ENCODE peak calls at places on chromosome 1, in nine cellular contexts. U is EL; C is left colon; F is stimulated activated CD4-positive, alpha-beta T cell treated with anti-CD3 and anti-CD28 coated beads, Interleukin-1b, Interleukin-23, amount 100 ng/mL, for 24 hours; K is nephron progenitor cell; N is AG20443; W is left cardiac atrium; G is activated naive CD4-positive, alpha-beta T cell treated with Interleukin-2 at 50 U/mL for 16 hours; P is HFFc6. O is an unnamed sample.

GRCh38 chr1:40851643-40852042 is 10.5 kb downstream of the CITED4 start:
- DNase-seq in G (no peak), C (no peak), P (no peak), F (no peak), U (no peak), W (no peak), N (no peak), K (no peak), O (no peak)

GRCh38 chr1:247437551-247438535 is 20.1 kb downstream of the OR2B11 start:
- DNase-seq in G (no peak), P (no peak), K (no peak), C (no peak), W (no peak), U (no peak), N (no peak), F (no peak), O (no peak)

GRCh38 chr1:84643183-84643582 is 47.1 kb downstream of the SSX2IP start:
- DNase-seq in F (no peak), U (no peak), K (no peak), N (no peak), G (no peak), C (no peak), P (no peak), W (no peak), O (no peak)

GRCh38 chr1:19682257-19682656 is 17.6 kb downstream of the HTR6 start:
- DNase-seq in G (no peak), P (peak), F (no peak), C (no peak), N (peak), U (peak), K (no peak), W (no peak), O (peak)

GRCh38 chr1:19074902-19075721 is 118.6 kb upstream of the IFFO2 start:
- DNase-seq in F (no peak), P (no peak), G (no peak), U (no peak), N (no peak), C (peak), W (peak), K (no peak), O (no peak)

GRCh38 chr1:27021347-27022031 is 8.8 kb upstream of the TENT5B start:
- DNase-seq in N (no peak), G (no peak), F (no peak), K (no peak), P (peak), C (no peak), U (peak), W (no peak), O (peak)

GRCh38 chr1:218996362-218996761 is 177.3 kb upstream of the LYPLAL1 start:
- DNase-seq in P (peak), W (no peak), F (no peak), N (no peak), K (no peak), G (no peak), U (no peak), C (no peak), O (peak)

GRCh38 chr1:15151377-15151806 is 2.2 kb upstream of the TMEM51 start:
- DNase-seq in U (no peak), C (no peak), P (no peak), G (no peak), N (no peak), K (no peak), F (no peak), W (no peak), O (no peak)

GRCh38 chr1:47683402-47683801 is 245.6 kb downstream of the FOXD2 start:
- DNase-seq in C (no peak), F (no peak), U (no peak), N (no peak), P (no peak), G (no peak), K (no peak), W (no peak), O (no peak)

GRCh38 chr1:65762081-65762862 is 30.4 kb upstream of the PDE4B start:
- DNase-seq in U (peak), P (peak), C (no peak), G (no peak), W (no peak), K (peak), F (no peak), N (peak), O (peak)

GRCh38 chr1:89833183-89834077 is 12.6 kb downstream of the LRRC8D start:
- DNase-seq in N (no peak), C (no peak), W (no peak), K (no peak), U (no peak), G (no peak), F (no peak), P (no peak), O (no peak)

GRCh38 chr1:225670356-225670755 is 17.4 kb upstream of the ENAH start:
- DNase-seq in C (no peak), U (no peak), P (no peak), W (no peak), K (no peak), F (no peak), G (no peak), N (no peak), O (no peak)